ENCODE peak calls at places on chromosomes 2 and 18, in five cellular contexts. Q is GDM1, Y is EL, D is neural crest cell, H is NCI-H2029. N is an unnamed sample.

GRCh38 chr18:44789704-44790103 is 109.0 kb downstream of the SETBP1 start:
- DNase-seq in H (no peak), Y (peak; percentile 19), D (no peak), Q (no peak), N (no peak)

GRCh38 chr2:127575941-127576432 is 40.5 kb downstream of the MYO7B start:
- DNase-seq in Q (no peak), Y (no peak), D (no peak), H (no peak), N (no peak)

GRCh38 chr2:139142252-139142651 is 362.1 kb upstream of the NXPH2 start:
- DNase-seq in Y (no peak), Q (peak; percentile 0), H (no peak), D (peak; percentile 32), N (no peak)

GRCh38 chr2:157592983-157593382 is 35.7 kb downstream of the ACVR1C start:
- DNase-seq in D (no peak), Y (peak; percentile 36), Q (no peak), H (no peak), N (no peak)

GRCh38 chr18:27312853-27313252 is 127.7 kb upstream of the CHST9 start:
- DNase-seq in H (no peak), Q (no peak), D (no peak), Y (no peak), N (no peak)

GRCh38 chr2:205930209-205930608 is 155.8 kb downstream of the INO80D start:
- DNase-seq in Q (no peak), H (no peak), D (no peak), Y (peak; percentile 49), N (no peak)

GRCh38 chr2:166091439-166091838 is 36.4 kb downstream of the SCN1A start:
- DNase-seq in D (no peak), Q (peak; percentile 24), H (no peak), Y (no peak), N (no peak)

GRCh38 chr2:167862787-167863186 is 384.6 kb downstream of the STK39 start:
- DNase-seq in D (no peak), Q (no peak), Y (peak; percentile 49), H (no peak), N (no peak)